ENCODE peak calls at places on chromosomes 16 and 17, in eight cellular contexts. H is left ventricle myocardium inferior; D is ovary; S is substantia nigra; Q is cardiac muscle cell; C is gastrocnemius medialis; U is colonic mucosa; A is effector memory CD4-positive, alpha-beta T cell. J is an unnamed sample.

GRCh38 chr17:53627511-53627910 is 195.2 kb upstream of the KIF2B start:
- DNase-seq in Q (peak; percentile 70), A (no peak), S (no peak), U (no peak), H (no peak), C (no peak), D (no peak), J (no peak)

GRCh38 chr17:48181653-48182052 is 74.1 kb downstream of the SNX11 start:
- DNase-seq in A (no peak), Q (peak; percentile 33), U (peak; percentile 25), C (no peak), H (no peak), D (no peak), S (no peak), J (no peak)

GRCh38 chr16:2960183-2961010 is 3.7 kb upstream of the KREMEN2 start:
- DNase-seq in U (no peak), H (no peak), S (no peak), C (no peak), Q (no peak), D (no peak), A (no peak), J (no peak)

GRCh38 chr16:73010150-73010676 is 37.7 kb downstream of the ZFHX3 start:
- DNase-seq in Q (no peak), D (no peak), U (no peak), H (no peak), S (no peak), C (no peak), A (no peak), J (no peak)

GRCh38 chr16:54213322-54213721 is 73.3 kb downstream of the IRX3 start:
- DNase-seq in A (no peak), Q (no peak), D (no peak), U (no peak), H (no peak), S (no peak), C (no peak), J (no peak)

GRCh38 chr17:51365090-51365489 is 104.7 kb downstream of the UTP18 start:
- DNase-seq in S (no peak), U (no peak), D (no peak), C (no peak), H (no peak), Q (peak; percentile 11), A (no peak), J (no peak)

GRCh38 chr16:27113341-27113841 is 46.7 kb downstream of the C16orf82 start:
- DNase-seq in Q (no peak), A (no peak), U (no peak), C (no peak), D (no peak), H (no peak), S (no peak), J (no peak)

GRCh38 chr17:14282700-14283099 is 18.2 kb upstream of the HS3ST3B1 start:
- DNase-seq in D (no peak), S (no peak), C (no peak), U (no peak), H (no peak), Q (no peak), A (no peak), J (no peak)

GRCh38 chr17:9115446-9116265 is 94.3 kb downstream of the NTN1 start:
- DNase-seq in A (no peak), S (peak; percentile 42), D (peak; percentile 28), Q (peak; percentile 59), H (peak; percentile 66), U (peak; percentile 54), C (peak; percentile 17), J (peak; percentile 84)

GRCh38 chr16:87174061-87174460 is 143.1 kb downstream of the C16orf95 start:
- DNase-seq in C (no peak), U (no peak), D (no peak), H (no peak), S (no peak), Q (no peak), A (no peak), J (no peak)

GRCh38 chr16:10309271-10309932 is 76.5 kb upstream of the ATF7IP2 start:
- DNase-seq in D (no peak), Q (no peak), C (no peak), A (no peak), H (no peak), U (no peak), S (no peak), J (no peak)

GRCh38 chr17:77778636-77779524 is 179.6 kb upstream of the TNRC6C start:
- DNase-seq in H (peak; percentile 71), D (peak; percentile 25), S (peak; percentile 90), A (no peak), Q (no peak), U (no peak), C (no peak), J (peak; percentile 92)

GRCh38 chr16:19886061-19886792 is 1.6 kb upstream of the GPRC5B start:
- DNase-seq in D (peak; percentile 88), H (peak; percentile 76), Q (peak; percentile 85), U (peak; percentile 85), C (no peak), S (peak; percentile 82), A (peak; percentile 60), J (peak; percentile 79)

GRCh38 chr16:2854700-2855309 is 3.2 kb downstream of the PRSS22 start:
- DNase-seq in C (no peak), S (no peak), D (no peak), A (no peak), Q (no peak), U (no peak), H (no peak), J (no peak)

GRCh38 chr16:50696126-50696525 is 2.7 kb downstream of the NOD2 start:
- DNase-seq in D (no peak), A (no peak), Q (no peak), S (no peak), C (no peak), U (no peak), H (no peak), J (no peak)
- H3K27ac ChIP-seq in D (no peak overlapping the region), A (peak overlapping the region; percentile 75), Q (no peak overlapping the region), S (no peak overlapping the region), C (peak overlapping the region; percentile 85), U (peak overlapping the region; percentile 20), H (peak overlapping the region; percentile 86), J (no peak overlapping the region)

DNA sequence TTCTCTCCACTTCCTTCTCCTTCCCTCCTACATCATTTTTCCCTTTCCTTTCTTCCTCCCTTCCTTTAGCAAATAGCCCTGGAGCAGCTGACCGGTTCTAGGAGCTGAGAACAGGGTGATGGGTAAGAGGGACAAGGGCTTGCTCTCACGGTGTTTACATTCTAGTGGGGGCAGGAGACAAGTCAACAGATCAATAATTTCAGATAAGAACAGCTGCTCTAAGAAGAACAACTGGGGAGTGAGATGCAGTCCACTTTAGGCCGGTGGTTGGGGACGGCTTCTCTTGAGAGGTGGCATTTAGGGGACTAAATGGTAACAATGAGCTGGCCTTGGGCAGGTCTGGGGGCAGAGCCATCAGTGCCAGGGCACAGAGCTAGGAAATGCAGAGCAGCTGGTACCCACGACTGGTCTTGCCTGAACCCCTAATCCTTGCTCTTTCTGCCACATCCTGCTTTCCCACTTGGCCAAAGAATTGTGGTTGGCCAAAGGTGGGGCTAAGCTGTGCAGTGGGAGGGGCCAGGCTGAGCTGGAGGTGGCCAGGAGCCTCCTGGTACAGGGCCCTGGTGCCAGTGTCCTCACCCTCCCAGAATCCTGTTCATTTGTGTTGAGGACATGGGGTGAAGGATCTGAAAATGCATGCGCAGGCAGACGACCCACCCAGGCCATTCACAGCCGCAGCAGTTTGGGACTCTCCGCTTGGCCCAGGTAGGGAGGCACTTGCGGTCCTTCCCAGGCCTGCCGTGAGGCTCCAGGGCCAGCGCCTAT is 17.7 kb downstream of the CBX4 start:
- DNase-seq in Q (no peak), D (no peak), U (no peak), A (no peak), C (no peak), S (no peak), H (no peak), J (no peak)
- H3K27ac ChIP-seq in Q (no peak overlapping the region), D (no peak overlapping the region), U (no peak overlapping the region), A (no peak overlapping the region), C (no peak overlapping the region), S (no peak overlapping the region), H (peak overlapping the region; percentile 76), J (no peak overlapping the region)

GRCh38 chr17:42025191-42025579 is 5.3 kb downstream of the NKIRAS2 start:
- DNase-seq in C (no peak), H (no peak), Q (no peak), U (no peak), S (no peak), A (no peak), D (no peak), J (no peak)

GRCh38 chr17:42019509-42020404 is at the start of gene NKIRAS2:
- DNase-seq in U (peak; percentile 96), C (peak; percentile 91), S (peak; percentile 95), A (peak; percentile 92), H (peak; percentile 95), Q (peak; percentile 94), D (peak; percentile 91), J (peak; percentile 97)

GRCh38 chr17:42026821-42027539 is 7.1 kb downstream of the NKIRAS2 start:
- DNase-seq in Q (no peak), C (no peak), S (no peak), U (no peak), D (no peak), A (no peak), H (no peak), J (no peak)

GRCh38 chr17:42027540-42027889 is 7.6 kb downstream of the NKIRAS2 start:
- DNase-seq in H (no peak), Q (no peak), C (no peak), D (no peak), U (no peak), A (no peak), S (no peak), J (no peak)

DNA sequence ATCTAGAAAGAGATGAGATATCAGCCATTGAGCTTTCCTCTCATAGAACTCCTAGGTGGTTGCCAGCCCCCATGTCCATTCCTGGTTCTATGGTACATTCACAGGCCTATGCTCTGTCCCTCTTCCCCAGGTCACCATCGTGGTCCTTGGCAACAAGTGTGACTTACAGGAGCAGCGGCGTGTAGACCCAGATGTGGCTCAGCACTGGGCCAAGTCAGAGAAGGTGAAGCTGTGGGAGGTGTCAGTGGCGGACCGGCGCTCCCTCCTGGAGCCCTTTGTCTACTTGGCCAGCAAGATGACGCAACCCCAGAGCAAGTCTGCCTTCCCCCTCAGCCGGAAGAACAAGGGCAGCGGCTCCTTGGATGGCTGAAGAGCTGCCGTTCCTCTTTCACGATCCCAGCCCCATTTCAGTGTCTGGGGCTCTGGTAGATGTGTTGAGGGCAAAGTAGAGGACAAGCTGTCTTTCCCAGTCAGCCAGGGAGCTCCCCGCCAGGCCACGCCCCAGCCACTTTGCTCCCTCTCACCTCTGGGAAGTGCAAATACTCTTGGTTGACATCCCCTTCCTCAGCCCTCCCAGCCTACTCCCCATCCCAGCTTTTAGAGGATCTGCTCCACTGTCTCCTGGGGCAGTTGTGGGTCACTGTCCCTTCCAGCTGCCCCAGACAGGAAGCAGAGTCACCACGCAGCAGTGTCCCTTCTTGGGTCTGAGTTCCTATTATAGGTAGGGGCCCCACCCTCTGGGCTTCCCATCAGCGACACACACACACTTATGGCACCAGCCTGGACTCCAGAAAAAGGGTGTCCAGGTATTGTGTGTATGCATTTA is 3.8 kb downstream of the NKIRAS2 start:
- DNase-seq in A (no peak), U (peak; percentile 25), H (peak; percentile 35), D (no peak), C (no peak), S (peak; percentile 31), Q (peak; percentile 54), J (no peak)
- H3K27ac ChIP-seq in A (no peak overlapping the region), U (peak overlapping the region; percentile 74), H (peak overlapping the region; percentile 83), D (no peak overlapping the region), C (peak overlapping the region; percentile 74), S (peak overlapping the region; percentile 68), Q (no peak overlapping the region), J (no peak overlapping the region)

DNA sequence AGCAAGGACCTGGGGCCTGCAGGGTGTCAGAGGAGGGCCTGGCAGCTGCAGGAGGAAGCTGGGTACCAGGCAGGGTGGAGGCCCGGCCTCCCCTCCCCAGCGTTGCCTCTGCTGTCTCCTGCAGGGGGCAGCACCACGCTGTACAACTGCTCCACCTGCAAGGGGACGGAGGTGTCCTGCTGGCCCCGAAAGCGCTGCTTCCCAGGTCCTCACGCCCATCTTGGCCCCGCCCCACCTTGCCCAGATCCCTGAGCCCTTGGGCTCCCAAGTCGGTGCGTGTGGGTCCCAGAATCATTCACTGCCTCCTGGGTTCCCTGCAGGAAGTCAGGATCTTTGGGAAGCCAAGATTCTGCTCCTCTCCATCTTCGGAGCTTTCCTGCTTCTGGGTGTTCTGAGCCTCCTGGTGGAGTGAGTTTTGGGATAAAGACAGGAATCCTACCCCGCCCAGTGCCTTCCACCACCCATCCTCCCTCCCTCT is 1.2 kb downstream of the TMEM95 start:
- DNase-seq in U (peak; percentile 89), Q (peak; percentile 78), H (peak; percentile 80), A (peak; percentile 73), S (peak; percentile 88), C (peak; percentile 41), D (peak; percentile 78), J (peak; percentile 93)
- H3K27ac ChIP-seq in U (peak overlapping the region; percentile 47), Q (no peak overlapping the region), H (no peak overlapping the region), A (no peak overlapping the region), S (peak overlapping the region; percentile 83), C (no peak overlapping the region), D (no peak overlapping the region), J (no peak overlapping the region)

J was measured in aorta.